ENCODE peak calls at places on chromosomes 4 and X, in nine cellular contexts. J is uterus, G is DND-41, V is HCT116, A is adrenal gland, C is breast epithelium, B is AG04450, K is cardiac muscle cell, P is neuronal stem cell. U is an unnamed sample.

GRCh38 chr4:93865650-93866049 is 37.1 kb downstream of the ATOH1 start:
- DNase-seq in A (no peak), B (no peak), G (no peak), P (no peak), V (no peak), J (no peak), K (no peak), C (no peak), U (no peak)

GRCh38 chrX:437636-438390 is 51.1 kb upstream of the PPP2R3B start:
- DNase-seq in P (no peak), C (no peak), J (no peak), V (no peak), B (no peak), A (no peak), K (no peak), G (no peak), U (no peak)

GRCh38 chr4:62914758-62915157 is 1494.5 kb downstream of the TECRL start:
- DNase-seq in V (no peak), G (no peak), J (no peak), P (no peak), K (no peak), B (no peak), C (no peak), A (no peak), U (no peak)

GRCh38 chr4:36244257-36245084 is at the start of gene ARAP2:
- DNase-seq in B (no peak), K (peak; percentile 12), J (peak; percentile 34), V (peak; percentile 61), C (peak; percentile 53), A (peak; percentile 24), P (peak; percentile 35), G (peak; percentile 76), U (peak; percentile 95)

GRCh38 chrX:47976254-47977151 is 27.3 kb downstream of the ZNF182 start:
- DNase-seq in B (no peak), V (no peak), A (no peak), G (no peak), C (no peak), K (no peak), P (no peak), J (no peak), U (no peak)

GRCh38 chrX:102548231-102548630 is 31.7 kb upstream of the TMSB15A start:
- DNase-seq in G (no peak), K (no peak), J (no peak), P (no peak), A (no peak), B (no peak), V (no peak), C (no peak), U (no peak)

GRCh38 chrX:11117751-11118150 is 6.6 kb downstream of the HCCS start:
- DNase-seq in J (no peak), C (no peak), B (no peak), V (no peak), P (no peak), G (no peak), A (no peak), K (no peak), U (no peak)

GRCh38 chr4:141788169-141788915 is 152.0 kb downstream of the IL15 start:
- DNase-seq in B (no peak), P (no peak), C (no peak), A (no peak), V (no peak), K (peak; percentile 48), J (no peak), G (no peak), U (no peak)

GRCh38 chrX:72381439-72382198 is 75.9 kb upstream of the CITED1 start:
- DNase-seq in K (peak; percentile 29), J (no peak), P (no peak), B (no peak), V (no peak), G (no peak), C (no peak), A (no peak), U (peak; percentile 39)

GRCh38 chrX:2967998-2968909 is 38.1 kb upstream of the ARSH start:
- DNase-seq in K (peak; percentile 62), P (no peak), V (no peak), J (no peak), C (peak; percentile 35), G (no peak), A (peak; percentile 21), B (no peak), U (peak; percentile 23)

GRCh38 chrX:45515262-45516215 is 314.9 kb upstream of the DIPK2B start:
- DNase-seq in B (peak; percentile 80), P (no peak), C (peak; percentile 76), K (peak; percentile 87), V (peak; percentile 62), G (peak; percentile 43), J (peak; percentile 87), A (peak; percentile 89), U (peak; percentile 83)

GRCh38 chrX:13078739-13079444 is 34.5 kb upstream of the FAM9C start:
- DNase-seq in V (no peak), G (no peak), B (no peak), C (no peak), K (peak; percentile 85), J (peak; percentile 69), P (no peak), A (no peak), U (peak; percentile 45)

GRCh38 chr4:78190595-78190994 is 133.5 kb downstream of the FRAS1 start:
- DNase-seq in G (no peak), B (no peak), A (no peak), J (no peak), V (no peak), C (no peak), P (no peak), K (no peak), U (no peak)

GRCh38 chrX:53223955-53224859 is 800 bp downstream of the KDM5C start:
- DNase-seq in P (no peak), C (peak; percentile 18), G (no peak), V (peak; percentile 28), A (peak; percentile 36), K (peak; percentile 16), B (peak; percentile 10), J (no peak), U (peak; percentile 68)

GRCh38 chr4:126396121-126396520 is 1081.4 kb downstream of the FAT4 start:
- DNase-seq in G (no peak), P (no peak), V (no peak), C (no peak), K (no peak), J (no peak), B (no peak), A (no peak), U (no peak)

GRCh38 chr4:2799444-2799911 is 6.6 kb downstream of the SH3BP2 start:
- DNase-seq in G (peak; percentile 26), A (no peak), K (no peak), B (no peak), P (no peak), J (peak; percentile 15), C (no peak), V (no peak), U (peak; percentile 65)

GRCh38 chr4:99180367-99181169 is 36.5 kb upstream of the ADH4 start:
- DNase-seq in V (no peak), C (no peak), P (no peak), A (no peak), G (no peak), J (peak; percentile 68), K (peak; percentile 78), B (peak; percentile 44), U (no peak)

DNA sequence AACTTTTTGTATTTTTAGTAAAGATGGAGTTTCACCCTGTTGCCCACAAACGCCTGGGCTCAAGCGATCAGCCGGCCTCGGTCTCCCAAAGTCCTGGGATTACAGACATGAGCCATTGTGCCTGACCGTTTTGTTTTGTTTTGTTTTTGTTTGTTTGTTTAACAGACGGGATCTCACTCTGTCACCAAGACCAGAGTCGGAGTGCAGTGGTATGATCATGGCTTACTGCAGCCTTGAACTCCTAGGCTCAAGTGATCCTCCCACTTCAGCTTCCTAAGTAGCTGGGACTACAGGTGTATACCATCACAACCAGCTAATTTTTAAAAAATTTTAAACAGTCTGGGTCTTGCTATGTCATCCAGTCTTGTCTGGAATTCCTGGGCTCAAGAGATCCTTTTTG is 53.5 kb downstream of the FNIP2 start:
- DNase-seq in J (no peak), G (no peak), B (no peak), C (no peak), P (no peak), V (no peak), A (no peak), K (no peak), U (no peak)
- H3K27ac ChIP-seq in J (no peak overlapping the region), G (no peak overlapping the region), B (no peak overlapping the region), C (no peak overlapping the region), P (no peak overlapping the region), V (no peak overlapping the region), A (no peak overlapping the region), K (no peak overlapping the region), U (no peak overlapping the region)

DNA sequence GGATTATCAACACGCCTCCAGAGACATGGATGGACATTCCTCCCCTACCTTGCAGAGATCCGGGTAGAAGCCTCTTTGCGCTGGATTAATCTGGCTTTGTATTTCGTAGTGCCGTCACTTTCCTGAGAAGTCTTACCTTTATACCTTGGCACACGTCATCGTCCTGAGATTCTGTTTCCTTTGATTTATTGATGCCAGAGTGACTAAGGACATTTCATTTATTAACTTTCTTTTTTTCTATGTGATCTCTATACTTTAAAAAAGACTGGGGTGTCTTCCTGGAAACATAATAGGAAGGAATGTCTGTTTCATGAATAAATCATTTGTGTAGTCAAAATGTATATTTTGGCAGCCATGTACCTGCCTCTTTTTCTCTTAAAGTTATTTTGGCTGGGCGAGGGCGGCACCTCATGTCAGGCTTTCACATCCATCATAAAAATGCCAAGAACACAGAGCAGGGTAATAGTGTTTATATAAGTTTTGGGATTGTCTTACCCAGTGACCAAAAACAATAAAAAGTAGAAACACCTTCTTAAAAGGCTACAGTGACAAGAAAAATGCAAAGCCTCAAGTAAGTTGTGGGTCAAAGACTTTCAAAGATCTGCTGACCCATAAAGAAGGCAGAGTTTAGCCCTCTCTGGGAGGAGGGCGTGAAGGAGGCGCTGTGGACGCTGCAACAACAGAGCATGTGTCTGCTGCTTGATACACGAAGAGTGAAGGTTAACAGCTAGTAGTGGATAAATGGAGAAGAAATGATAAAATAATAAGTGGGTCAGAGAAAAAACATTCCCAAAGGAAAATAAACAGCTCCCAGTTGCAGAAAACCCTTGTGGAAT is 124.4 kb downstream of the SHROOM3 start:
- DNase-seq in K (no peak), A (no peak), G (no peak), J (no peak), P (peak; percentile 58), C (no peak), B (no peak), V (no peak), U (no peak)
- H3K27ac ChIP-seq in K (no peak overlapping the region), A (no peak overlapping the region), G (no peak overlapping the region), J (no peak overlapping the region), P (peak overlapping the region; percentile 33), C (no peak overlapping the region), B (no peak overlapping the region), V (no peak overlapping the region), U (no peak overlapping the region)

DNA sequence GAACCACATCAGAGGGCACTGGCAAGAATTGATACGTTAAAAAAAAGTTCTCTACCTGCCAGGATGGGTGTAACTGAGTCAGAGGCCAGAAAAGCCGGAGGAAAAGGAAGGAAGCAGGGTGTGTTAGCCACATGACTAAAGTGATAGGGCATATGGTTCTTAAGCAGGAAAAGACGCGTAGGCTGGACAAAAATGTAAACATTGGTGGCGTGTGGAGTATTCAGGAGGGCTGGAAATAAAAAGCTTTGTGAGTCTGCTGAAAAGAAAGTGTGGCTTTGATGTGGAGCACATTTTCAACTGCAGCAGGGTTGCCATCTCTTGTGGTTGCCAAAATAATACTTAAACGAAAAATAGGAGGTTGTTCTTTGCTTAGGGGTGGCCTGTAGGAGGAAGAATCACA is 186.5 kb upstream of the RPL34 start:
- DNase-seq in K (no peak), V (no peak), J (no peak), P (no peak), C (no peak), G (peak; percentile 74), A (no peak), B (peak; percentile 75), U (no peak)
- H3K27ac ChIP-seq in K (no peak overlapping the region), V (no peak overlapping the region), J (no peak overlapping the region), P (no peak overlapping the region), C (no peak overlapping the region), G (peak overlapping the region; percentile 97), A (no peak overlapping the region), B (peak overlapping the region; percentile 63), U (no peak overlapping the region)

GRCh38 chr4:688695-689497 is at the start of gene SLC49A3:
- DNase-seq in V (no peak), C (no peak), P (no peak), G (no peak), A (no peak), K (peak; percentile 30), J (no peak), B (no peak), U (no peak)
- H3K27ac ChIP-seq in V (peak within 1 kb of the TSS; percentile 92), C (peak within 1 kb of the TSS; percentile 98), P (no peak within 1 kb of the TSS), G (no peak within 1 kb of the TSS), A (peak within 1 kb of the TSS; percentile 97), K (no peak within 1 kb of the TSS), J (peak within 1 kb of the TSS; percentile 77), B (no peak within 1 kb of the TSS), U (peak within 1 kb of the TSS; percentile 86)